ENCODE peak calls at places on chromosomes 13 and 19, in six cellular contexts. One of them, this sample, is unnamed.
A peak's percentile ranks its signal among the peaks of the same experiment; 100 is the strongest.

GRCh38 chr13:95391325-95391724 is 90.1 kb upstream of the ABCC4 start:
- DNase-seq in body of pancreas: no peak
- DNase-seq in HL-60: no peak
- DNase-seq in breast epithelium: no peak
- DNase-seq in pancreas: no peak
- DNase-seq in OCI-LY7: no peak
- DNase-seq in this sample: no peak

GRCh38 chr13:38862443-38862842 is 128.2 kb downstream of the STOML3 start:
- DNase-seq in pancreas: no peak
- DNase-seq in body of pancreas: no peak
- DNase-seq in OCI-LY7: no peak
- DNase-seq in HL-60: no peak
- DNase-seq in breast epithelium: no peak
- DNase-seq in this sample: no peak

GRCh38 chr19:41306394-41306793 is 3.6 kb upstream of the CCDC97 start:
- DNase-seq in HL-60: no peak
- DNase-seq in OCI-LY7: no peak
- DNase-seq in pancreas: no peak
- DNase-seq in breast epithelium: no peak
- DNase-seq in body of pancreas: no peak
- DNase-seq in this sample: no peak

GRCh38 chr19:8208119-8208709 is 956 bp upstream of the CERS4 start:
- DNase-seq in breast epithelium: no peak
- DNase-seq in HL-60: no peak
- DNase-seq in body of pancreas: peak; percentile 74
- DNase-seq in pancreas: no peak
- DNase-seq in OCI-LY7: no peak
- DNase-seq in this sample: no peak

GRCh38 chr13:80977168-80977567 is 636.2 kb upstream of the SPRY2 start:
- DNase-seq in body of pancreas: no peak
- DNase-seq in OCI-LY7: no peak
- DNase-seq in HL-60: no peak
- DNase-seq in pancreas: no peak
- DNase-seq in breast epithelium: no peak
- DNase-seq in this sample: no peak

GRCh38 chr19:47107201-47107952 is 6.2 kb downstream of the ZC3H4 start:
- DNase-seq in body of pancreas: peak; percentile 44
- DNase-seq in HL-60: peak; percentile 22
- DNase-seq in pancreas: no peak
- DNase-seq in breast epithelium: no peak
- DNase-seq in OCI-LY7: no peak
- DNase-seq in this sample: no peak

GRCh38 chr13:43936630-43937029 is 56.9 kb downstream of the LACC1 start:
- DNase-seq in body of pancreas: no peak
- DNase-seq in pancreas: no peak
- DNase-seq in OCI-LY7: no peak
- DNase-seq in HL-60: no peak
- DNase-seq in breast epithelium: no peak
- DNase-seq in this sample: no peak

GRCh38 chr13:48210178-48210577 is 22.8 kb upstream of the ITM2B start:
- DNase-seq in body of pancreas: no peak
- DNase-seq in breast epithelium: no peak
- DNase-seq in pancreas: no peak
- DNase-seq in HL-60: no peak
- DNase-seq in OCI-LY7: no peak
- DNase-seq in this sample: peak; percentile 58

GRCh38 chr13:89695343-89696257 is 1651.9 kb upstream of the MIR17HG start:
- DNase-seq in HL-60: peak; percentile 47
- DNase-seq in OCI-LY7: peak; percentile 39
- DNase-seq in pancreas: no peak
- DNase-seq in body of pancreas: peak; percentile 45
- DNase-seq in breast epithelium: no peak
- DNase-seq in this sample: peak; percentile 6

GRCh38 chr19:30408734-30409301 is 36.6 kb downstream of the ZNF536 start:
- DNase-seq in HL-60: no peak
- DNase-seq in pancreas: no peak
- DNase-seq in body of pancreas: no peak
- DNase-seq in breast epithelium: no peak
- DNase-seq in OCI-LY7: no peak
- DNase-seq in this sample: no peak

GRCh38 chr13:99355267-99356215 is 48.3 kb upstream of the GPR183 start:
- DNase-seq in pancreas: no peak
- DNase-seq in OCI-LY7: no peak
- DNase-seq in body of pancreas: no peak
- DNase-seq in breast epithelium: no peak
- DNase-seq in HL-60: no peak
- DNase-seq in this sample: no peak

GRCh38 chr19:9786342-9786741 is 17.8 kb upstream of the ZNF846 start:
- DNase-seq in breast epithelium: no peak
- DNase-seq in HL-60: no peak
- DNase-seq in body of pancreas: no peak
- DNase-seq in pancreas: no peak
- DNase-seq in OCI-LY7: no peak
- DNase-seq in this sample: no peak
- H3K4me3 ChIP-seq in breast epithelium: peak overlapping the region; percentile 61
- H3K4me3 ChIP-seq in HL-60: no peak overlapping the region
- H3K4me3 ChIP-seq in body of pancreas: peak overlapping the region; percentile 43
- H3K4me3 ChIP-seq in pancreas: peak overlapping the region; percentile 53
- H3K4me3 ChIP-seq in OCI-LY7: peak overlapping the region; percentile 66
- H3K4me3 ChIP-seq in this sample: peak overlapping the region; percentile 85

GRCh38 chr13:46211521-46212351 is at the start of gene LRRC63:
- DNase-seq in breast epithelium: peak; percentile 70
- DNase-seq in pancreas: peak; percentile 86
- DNase-seq in OCI-LY7: no peak
- DNase-seq in body of pancreas: peak; percentile 81
- DNase-seq in HL-60: peak; percentile 90
- DNase-seq in this sample: no peak

GRCh38 chr13:46207828-46208227 is 3.9 kb upstream of the LRRC63 start:
- DNase-seq in pancreas: no peak
- DNase-seq in HL-60: no peak
- DNase-seq in breast epithelium: no peak
- DNase-seq in OCI-LY7: no peak
- DNase-seq in body of pancreas: no peak
- DNase-seq in this sample: no peak

GRCh38 chr13:46213242-46213641 is 1.5 kb downstream of the LRRC63 start:
- DNase-seq in breast epithelium: no peak
- DNase-seq in body of pancreas: no peak
- DNase-seq in OCI-LY7: no peak
- DNase-seq in HL-60: no peak
- DNase-seq in pancreas: no peak
- DNase-seq in this sample: no peak

GRCh38 chr13:46210362-46211083 is 1.2 kb upstream of the LRRC63 start:
- DNase-seq in pancreas: no peak
- DNase-seq in OCI-LY7: no peak
- DNase-seq in HL-60: no peak
- DNase-seq in body of pancreas: no peak
- DNase-seq in breast epithelium: no peak
- DNase-seq in this sample: no peak

GRCh38 chr13:46211116-46211515 is 612 bp upstream of the LRRC63 start:
- DNase-seq in body of pancreas: no peak
- DNase-seq in OCI-LY7: no peak
- DNase-seq in pancreas: no peak
- DNase-seq in HL-60: peak; percentile 56
- DNase-seq in breast epithelium: no peak
- DNase-seq in this sample: no peak
- H3K27ac ChIP-seq in body of pancreas: no peak overlapping the region
- H3K27ac ChIP-seq in OCI-LY7: no peak overlapping the region
- H3K27ac ChIP-seq in pancreas: no peak overlapping the region
- H3K27ac ChIP-seq in HL-60: peak overlapping the region; percentile 69
- H3K27ac ChIP-seq in breast epithelium: peak overlapping the region; percentile 23
- H3K27ac ChIP-seq in this sample: peak overlapping the region; percentile 11

GRCh38 chr19:5686647-5687359 is 3.3 kb upstream of the RPL36 start:
- DNase-seq in OCI-LY7: peak; percentile 97
- DNase-seq in breast epithelium: peak; percentile 99
- DNase-seq in pancreas: peak; percentile 99
- DNase-seq in body of pancreas: peak; percentile 96
- DNase-seq in HL-60: peak; percentile 98
- DNase-seq in this sample: peak; percentile 74
- TF ChIP-seq CTCF in OCI-LY7: peak; percentile 83
- TF ChIP-seq CTCF in breast epithelium: peak; percentile 82
- TF ChIP-seq CTCF in pancreas: peak; percentile 72
- TF ChIP-seq CTCF in body of pancreas: peak; percentile 89
- TF ChIP-seq CTCF in HL-60: peak; percentile 78
- TF ChIP-seq CTCF in this sample: peak; percentile 81

GRCh38 chr19:2047449-2048103 is 3.5 kb downstream of the MKNK2 start:
- DNase-seq in HL-60: no peak
- DNase-seq in pancreas: peak; percentile 93
- DNase-seq in OCI-LY7: no peak
- DNase-seq in breast epithelium: no peak
- DNase-seq in body of pancreas: peak; percentile 95
- DNase-seq in this sample: no peak

GRCh38 chr19:2045501-2046045 is 5.5 kb downstream of the MKNK2 start:
- DNase-seq in pancreas: peak; percentile 96
- DNase-seq in OCI-LY7: no peak
- DNase-seq in breast epithelium: no peak
- DNase-seq in HL-60: no peak
- DNase-seq in body of pancreas: peak; percentile 94
- DNase-seq in this sample: no peak

GRCh38 chr19:2047076-2047448 is 4.0 kb downstream of the MKNK2 start:
- DNase-seq in body of pancreas: no peak
- DNase-seq in HL-60: no peak
- DNase-seq in OCI-LY7: no peak
- DNase-seq in breast epithelium: no peak
- DNase-seq in pancreas: no peak
- DNase-seq in this sample: no peak

GRCh38 chr19:2044709-2045500 is 6.1 kb downstream of the MKNK2 start:
- DNase-seq in pancreas: peak; percentile 79
- DNase-seq in OCI-LY7: no peak
- DNase-seq in HL-60: no peak
- DNase-seq in body of pancreas: peak; percentile 16
- DNase-seq in breast epithelium: no peak
- DNase-seq in this sample: no peak

GRCh38 chr19:2046046-2046907 is 4.8 kb downstream of the MKNK2 start:
- DNase-seq in pancreas: peak; percentile 82
- DNase-seq in breast epithelium: no peak
- DNase-seq in body of pancreas: peak; percentile 42
- DNase-seq in HL-60: no peak
- DNase-seq in OCI-LY7: no peak
- DNase-seq in this sample: no peak
- H3K4me3 ChIP-seq in pancreas: no peak overlapping the region
- H3K4me3 ChIP-seq in breast epithelium: no peak overlapping the region
- H3K4me3 ChIP-seq in body of pancreas: no peak overlapping the region
- H3K4me3 ChIP-seq in HL-60: no peak overlapping the region
- H3K4me3 ChIP-seq in OCI-LY7: no peak overlapping the region
- H3K4me3 ChIP-seq in this sample: no peak overlapping the region

DNA sequence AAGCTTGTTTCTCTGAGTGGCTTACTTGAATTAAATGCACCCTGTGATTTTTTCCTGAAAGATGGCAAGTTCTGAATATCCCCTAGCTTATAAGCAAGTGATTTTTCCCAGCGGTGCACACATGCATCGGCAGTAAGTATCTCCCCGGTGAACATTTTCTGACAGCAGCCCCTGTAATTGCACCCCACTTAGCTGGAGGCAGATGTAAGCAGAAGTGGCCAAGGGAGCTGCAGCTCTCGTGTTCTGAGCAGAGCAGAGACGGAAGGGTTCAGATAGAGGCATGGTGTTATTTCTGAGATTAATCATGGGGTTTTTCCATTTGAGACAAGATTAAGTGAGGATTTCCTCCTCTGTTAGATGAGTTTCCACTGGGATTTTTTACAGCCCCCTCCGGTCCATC is 340.5 kb downstream of the SLC7A1 start:
- DNase-seq in breast epithelium: no peak
- DNase-seq in body of pancreas: no peak
- DNase-seq in pancreas: no peak
- DNase-seq in OCI-LY7: no peak
- DNase-seq in HL-60: no peak
- DNase-seq in this sample: no peak
- H3K27ac ChIP-seq in breast epithelium: no peak overlapping the region
- H3K27ac ChIP-seq in body of pancreas: no peak overlapping the region
- H3K27ac ChIP-seq in pancreas: no peak overlapping the region
- H3K27ac ChIP-seq in OCI-LY7: no peak overlapping the region
- H3K27ac ChIP-seq in HL-60: no peak overlapping the region
- H3K27ac ChIP-seq in this sample: no peak overlapping the region

GRCh38 chr13:74675185-74675584 is 541.0 kb upstream of the KLF12 start:
- DNase-seq in pancreas: no peak
- DNase-seq in body of pancreas: no peak
- DNase-seq in OCI-LY7: no peak
- DNase-seq in breast epithelium: no peak
- DNase-seq in HL-60: no peak
- DNase-seq in this sample: peak; percentile 2

GRCh38 chr13:74678308-74678958 is 544.2 kb upstream of the KLF12 start:
- DNase-seq in pancreas: no peak
- DNase-seq in body of pancreas: no peak
- DNase-seq in OCI-LY7: no peak
- DNase-seq in HL-60: no peak
- DNase-seq in breast epithelium: no peak
- DNase-seq in this sample: no peak

GRCh38 chr13:74669149-74669548 is 534.9 kb upstream of the KLF12 start:
- DNase-seq in body of pancreas: no peak
- DNase-seq in OCI-LY7: no peak
- DNase-seq in pancreas: no peak
- DNase-seq in breast epithelium: no peak
- DNase-seq in HL-60: no peak
- DNase-seq in this sample: no peak

GRCh38 chr13:74674701-74675100 is 540.5 kb upstream of the KLF12 start:
- DNase-seq in breast epithelium: no peak
- DNase-seq in pancreas: no peak
- DNase-seq in HL-60: no peak
- DNase-seq in OCI-LY7: no peak
- DNase-seq in body of pancreas: no peak
- DNase-seq in this sample: no peak
- TF ChIP-seq CTCF in breast epithelium: no peak
- TF ChIP-seq CTCF in pancreas: no peak
- TF ChIP-seq CTCF in HL-60: no peak
- TF ChIP-seq CTCF in OCI-LY7: no peak
- TF ChIP-seq CTCF in body of pancreas: no peak
- TF ChIP-seq CTCF in this sample: no peak

DNA sequence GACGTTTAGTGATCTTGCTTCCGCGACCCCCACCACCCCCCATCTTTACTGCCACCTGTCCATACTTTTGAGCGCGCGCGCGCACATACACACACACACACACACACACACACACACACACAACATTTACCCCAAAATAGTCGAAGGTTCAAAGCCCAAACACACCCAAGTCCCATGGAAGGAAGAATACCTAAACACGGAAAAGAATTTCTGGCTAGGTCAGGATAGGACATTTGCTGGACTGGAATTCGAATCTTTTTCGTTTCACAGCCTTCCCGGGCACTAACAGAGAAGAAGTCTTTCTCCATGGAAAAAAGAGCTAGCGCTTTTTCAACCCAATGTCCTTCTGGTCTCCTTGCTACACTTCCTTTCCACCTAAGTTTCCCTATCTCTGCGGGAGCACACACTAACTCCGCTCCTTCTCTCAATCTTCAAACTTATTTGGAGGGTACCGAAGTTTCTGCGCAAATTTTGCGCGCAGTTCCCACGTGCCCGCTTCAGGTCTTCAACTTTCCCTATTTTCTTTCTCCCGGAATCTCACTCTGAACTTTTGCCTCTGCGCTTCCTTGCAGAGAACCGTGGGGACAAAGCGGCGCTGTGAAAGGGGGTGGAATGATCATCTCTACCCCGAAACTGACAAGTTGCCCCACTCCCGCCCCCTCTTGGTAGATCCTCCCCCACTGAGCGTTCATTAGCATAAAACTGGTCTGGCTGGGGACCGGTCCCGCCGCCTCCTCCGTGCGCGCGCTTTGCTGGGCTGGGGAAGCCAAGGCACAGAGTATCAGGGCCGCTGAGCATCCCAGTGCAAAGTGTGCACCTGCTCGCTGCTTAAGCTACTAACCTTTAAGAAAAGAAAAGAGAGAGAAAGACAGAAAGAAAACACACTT is 2.7 kb downstream of the DACH1 start:
- DNase-seq in HL-60: peak; percentile 95
- DNase-seq in breast epithelium: peak; percentile 67
- DNase-seq in OCI-LY7: no peak
- DNase-seq in body of pancreas: peak; percentile 63
- DNase-seq in pancreas: peak; percentile 70
- DNase-seq in this sample: no peak
- H3K4me3 ChIP-seq in HL-60: peak overlapping the region; percentile 87
- H3K4me3 ChIP-seq in breast epithelium: peak overlapping the region; percentile 42
- H3K4me3 ChIP-seq in OCI-LY7: no peak overlapping the region
- H3K4me3 ChIP-seq in body of pancreas: peak overlapping the region; percentile 76
- H3K4me3 ChIP-seq in pancreas: peak overlapping the region; percentile 32
- H3K4me3 ChIP-seq in this sample: peak overlapping the region; percentile 17

This sample was measured in AG04450.